ENCODE peak calls at places on chromosomes 5 and 9, in ten cellular contexts. C is naive thymus-derived CD4-positive, alpha-beta T cell; I is mammary epithelial cell; Y is GM23338; M is esophagus squamous epithelium; S is Peyer's patch; B is colonic mucosa; P is lower lobe of right lung; D is IMR-90; G is heart right ventricle. O is an unnamed sample. For H3K36me3, the result is how much of the 10 kb centered on the place peaks cover.

GRCh38 chr5:10590226-10591047 is 26.6 kb downstream of the ANKRD33B start:
- DNase-seq in C (no peak), I (peak), Y (peak), M (no peak), S (no peak), B (no peak), P (no peak), D (peak), G (peak), O (no peak)

GRCh38 chr9:99031319-99031718 is 73.6 kb upstream of the TGFBR1 start:
- DNase-seq in C (no peak), I (no peak), Y (no peak), M (no peak), S (no peak), B (no peak), P (no peak), D (no peak), G (no peak), O (no peak)

GRCh38 chr5:61604076-61604475 is 272.0 kb downstream of the ZSWIM6 start:
- DNase-seq in C (no peak), I (no peak), Y (no peak), M (no peak), S (no peak), B (no peak), P (no peak), D (no peak), G (no peak), O (no peak)

GRCh38 chr9:136525841-136526499 is 19.9 kb downstream of the NOTCH1 start:
- DNase-seq in C (no peak), I (no peak), Y (no peak), M (no peak), S (no peak), B (peak), P (no peak), D (no peak), G (no peak), O (peak)

GRCh38 chr5:176609724-176610429 is at the start of gene GPRIN1:
- DNase-seq in C (peak), I (peak), Y (peak), M (no peak), S (peak), B (peak), P (peak), D (peak), G (peak), O (peak)

GRCh38 chr9:110126986-110127864 is 80.7 kb downstream of the C9orf152 start:
- DNase-seq in C (no peak), I (peak), Y (peak), M (no peak), S (peak), B (peak), P (peak), D (peak), G (peak), O (no peak)

GRCh38 chr9:119701651-119702050 is 332.4 kb upstream of the BRINP1 start:
- DNase-seq in C (no peak), I (no peak), Y (no peak), M (no peak), S (no peak), B (no peak), P (no peak), D (no peak), G (no peak), O (no peak)

GRCh38 chr9:130199605-130200004 is 27.4 kb downstream of the NCS1 start:
- DNase-seq in C (no peak), I (peak), Y (no peak), M (no peak), S (no peak), B (no peak), P (no peak), D (peak), G (no peak), O (no peak)

GRCh38 chr9:127090341-127090985 is 32.0 kb downstream of the ANGPTL2 start:
- DNase-seq in C (no peak), I (no peak), Y (no peak), M (no peak), S (peak), B (no peak), P (no peak), D (no peak), G (no peak), O (no peak)

GRCh38 chr5:61362796-61363364 is 30.8 kb downstream of the ZSWIM6 start:
- DNase-seq in C (no peak), I (no peak), Y (peak), M (no peak), S (no peak), B (no peak), P (no peak), D (peak), G (no peak), O (no peak)

GRCh38 chr5:135332519-135333150 is 66.4 kb downstream of the MACROH2A1 start:
- DNase-seq in C (no peak), I (peak), Y (peak), M (no peak), S (no peak), B (no peak), P (no peak), D (peak), G (no peak), O (no peak)

GRCh38 chr9:5500441-5501235 is 9.7 kb upstream of the PDCD1LG2 start:
- DNase-seq in C (no peak), I (peak), Y (no peak), M (no peak), S (no peak), B (no peak), P (peak), D (peak), G (peak), O (no peak)

GRCh38 chr5:180644825-180645608 is 4.4 kb downstream of the FLT4 start:
- DNase-seq in C (no peak), I (no peak), Y (no peak), M (no peak), S (peak), B (no peak), P (no peak), D (no peak), G (peak), O (no peak)

GRCh38 chr5:92527311-92528078 is 1053.5 kb downstream of the NR2F1-AS1 start:
- DNase-seq in C (no peak), I (no peak), Y (no peak), M (no peak), S (no peak), B (no peak), P (no peak), D (peak), G (no peak), O (no peak)

GRCh38 chr5:132500931-132501628 is 10.5 kb upstream of the IRF1 start:
- DNase-seq in C (peak), I (no peak), Y (peak), M (no peak), S (peak), B (peak), P (peak), D (peak), G (peak), O (peak)

GRCh38 chr5:149062371-149063016 is 368 bp downstream of the SH3TC2 start:
- DNase-seq in C (no peak), I (peak), Y (no peak), M (no peak), S (no peak), B (peak), P (no peak), D (peak), G (peak), O (no peak)

GRCh38 chr5:120605325-120606079 is 141.4 kb downstream of the PRR16 start:
- DNase-seq in C (no peak), I (no peak), Y (no peak), M (no peak), S (no peak), B (no peak), P (no peak), D (no peak), G (no peak), O (no peak)

GRCh38 chr5:174300941-174301761 is 255.6 kb downstream of the NSG2 start:
- DNase-seq in C (no peak), I (no peak), Y (no peak), M (no peak), S (no peak), B (no peak), P (no peak), D (no peak), G (peak), O (no peak)

DNA sequence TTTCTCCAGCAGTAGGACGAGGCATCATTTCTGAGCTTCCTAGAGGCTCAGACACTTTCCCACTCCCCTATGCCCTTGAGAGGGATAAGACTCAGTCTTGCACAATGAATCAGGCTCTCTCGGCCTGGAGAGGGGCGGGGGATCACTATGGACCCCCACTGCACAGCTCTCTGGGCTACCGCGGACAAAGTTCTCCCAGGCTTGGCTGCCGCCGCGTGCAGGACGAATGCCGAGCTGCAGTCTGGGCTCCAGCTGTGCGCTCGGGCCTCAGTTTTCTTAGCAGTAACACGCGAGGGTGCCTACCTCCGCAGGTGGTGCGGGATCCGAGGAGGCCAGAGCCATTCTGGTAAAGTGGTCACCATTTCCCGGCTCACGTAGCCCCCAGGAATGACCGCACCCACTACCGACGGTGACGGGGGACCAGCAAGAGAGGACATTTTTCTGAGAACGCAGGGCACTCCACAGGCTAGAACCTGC is 3.4 kb upstream of the MYORG start:
- DNase-seq in C (no peak), I (no peak), Y (peak), M (no peak), S (no peak), B (peak), P (peak), D (no peak), G (no peak), O (no peak)
- H3K4me3 ChIP-seq in C (peak), I (no peak), Y (peak), M (peak), S (peak), B (peak), P (peak), D (no peak), G (peak), O (no peak)

DNA sequence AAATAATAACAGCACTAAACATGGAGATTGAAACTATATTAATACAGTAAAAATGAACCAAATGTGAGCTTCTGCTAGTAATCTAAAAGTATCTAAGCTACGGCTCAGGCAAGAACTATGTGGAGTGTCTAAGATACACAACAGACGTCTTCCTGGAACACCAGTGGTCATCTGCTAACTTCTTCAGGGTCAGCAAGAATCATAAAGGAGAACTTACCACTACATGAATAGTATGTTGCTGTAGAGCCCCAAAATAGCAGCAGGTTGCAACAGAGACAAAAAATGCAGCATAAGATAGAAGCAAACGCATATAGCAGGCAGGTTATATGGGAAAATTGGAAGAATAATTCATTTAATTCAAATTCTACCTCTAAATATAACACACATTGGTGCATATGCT is 27.1 kb downstream of the DCTN4 start:
- DNase-seq in C (no peak), I (no peak), Y (no peak), M (no peak), S (no peak), B (no peak), P (no peak), D (no peak), G (no peak), O (no peak)
- H3K36me3 ChIP-seq in C (under half), I (under half), Y (under half), M (half or more), S (under half), B (under half), P (half or more), D (under half), G (half or more), O (under half)

DNA sequence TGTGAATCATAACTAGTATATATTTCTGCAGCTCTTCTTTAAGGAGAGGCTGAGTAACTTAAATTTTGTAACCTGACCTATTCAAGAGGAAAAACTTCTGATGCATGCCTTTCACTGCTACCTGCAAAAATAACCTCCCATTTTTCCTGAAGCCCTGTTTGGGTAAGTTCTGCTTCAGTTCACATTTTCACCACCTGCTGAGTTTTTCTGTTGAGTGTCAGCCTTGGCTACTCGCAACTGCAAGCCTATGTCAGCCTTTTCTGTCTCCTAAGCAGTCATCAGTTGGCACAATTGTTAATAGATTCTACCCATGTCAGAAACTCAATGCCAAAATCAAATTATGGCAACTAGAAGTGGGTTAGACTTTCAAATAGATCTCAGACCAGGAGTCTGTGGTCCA is 8.2 kb upstream of the TNFAIP8 start:
- DNase-seq in C (no peak), I (no peak), Y (no peak), M (no peak), S (no peak), B (no peak), P (no peak), D (no peak), G (no peak), O (no peak)
- H3K4me3 ChIP-seq in C (no peak), I (no peak), Y (no peak), M (no peak), S (no peak), B (no peak), P (no peak), D (no peak), G (no peak), O (no peak)

DNA sequence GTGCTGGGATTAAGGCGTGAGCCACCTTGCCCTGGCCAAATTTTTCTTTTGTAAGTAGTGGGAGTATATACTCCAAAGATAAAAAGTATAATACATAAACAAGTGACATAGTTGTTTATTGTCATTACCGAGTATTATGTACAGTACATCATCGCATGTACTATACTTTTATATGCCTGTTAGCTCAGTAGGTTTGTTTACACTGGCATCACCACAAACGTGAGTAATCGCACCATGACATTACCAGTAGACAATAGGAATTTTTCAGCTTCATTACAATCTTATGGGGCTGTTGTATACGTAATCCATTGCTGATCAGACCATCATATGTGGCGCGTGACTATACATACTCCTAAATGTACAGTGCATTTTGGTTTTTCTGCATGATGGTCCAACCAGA is 9.8 kb downstream of the SECISBP2 start:
- DNase-seq in C (no peak), I (no peak), Y (no peak), M (no peak), S (no peak), B (no peak), P (no peak), D (peak), G (no peak), O (no peak)
- H3K36me3 ChIP-seq in C (under half), I (under half), Y (under half), M (half or more), S (under half), B (under half), P (half or more), D (under half), G (under half), O (under half)